ENCODE peak calls at places on chromosomes 4 and X, in four cellular contexts. One of them, this sample, is unnamed.

GRCh38 chr4:43274376-43274775 is 381.9 kb downstream of the GRXCR1 start:
- DNase-seq in Caco-2: no peak
- DNase-seq in skeletal muscle cell: no peak
- DNase-seq in PC-3: no peak
- DNase-seq in this sample: no peak

GRCh38 chrX:71911023-71911730 is 532 bp downstream of the NHSL2 start:
- DNase-seq in Caco-2: no peak
- DNase-seq in skeletal muscle cell: no peak
- DNase-seq in PC-3: no peak
- DNase-seq in this sample: no peak

GRCh38 chr4:51835854-51836253 is 7.1 kb upstream of the DCUN1D4 start:
- DNase-seq in Caco-2: no peak
- DNase-seq in skeletal muscle cell: no peak
- DNase-seq in PC-3: no peak
- DNase-seq in this sample: no peak

GRCh38 chr4:128427832-128428366 is 140.3 kb upstream of the PGRMC2 start:
- DNase-seq in Caco-2: peak
- DNase-seq in skeletal muscle cell: peak
- DNase-seq in PC-3: peak
- DNase-seq in this sample: peak

GRCh38 chr4:36758312-36758690 is 476.9 kb downstream of the DTHD1 start:
- DNase-seq in Caco-2: no peak
- DNase-seq in skeletal muscle cell: peak
- DNase-seq in PC-3: no peak
- DNase-seq in this sample: no peak

GRCh38 chrX:39716401-39716800 is 381.4 kb downstream of the BCOR start:
- DNase-seq in Caco-2: no peak
- DNase-seq in skeletal muscle cell: no peak
- DNase-seq in PC-3: no peak
- DNase-seq in this sample: no peak

GRCh38 chr4:67658302-67658701 is 42.7 kb downstream of the UBA6 start:
- DNase-seq in Caco-2: no peak
- DNase-seq in skeletal muscle cell: no peak
- DNase-seq in PC-3: no peak
- DNase-seq in this sample: no peak

GRCh38 chrX:2360731-2361130 is 140.0 kb downstream of the DHRSX start:
- DNase-seq in Caco-2: peak
- DNase-seq in skeletal muscle cell: no peak
- DNase-seq in PC-3: no peak
- DNase-seq in this sample: no peak

This sample was measured in HS-5.